ENCODE peak calls at places on chromosomes 16 and 17, in eight cellular contexts. One of them, this sample, is unnamed.

GRCh38 chr17:7213895-7214299 is 5.7 kb downstream of the DLG4 start:
- DNase-seq in HCT116: peak
- DNase-seq in dorsolateral prefrontal cortex: peak
- DNase-seq in Calu3: no peak
- DNase-seq in body of pancreas: peak
- DNase-seq in GM20000: peak
- DNase-seq in colonic mucosa: no peak
- DNase-seq in BJ: no peak
- DNase-seq in this sample: peak

GRCh38 chr17:30340957-30341356 is 7.1 kb upstream of the TMIGD1 start:
- DNase-seq in HCT116: no peak
- DNase-seq in dorsolateral prefrontal cortex: no peak
- DNase-seq in Calu3: no peak
- DNase-seq in body of pancreas: no peak
- DNase-seq in GM20000: no peak
- DNase-seq in colonic mucosa: no peak
- DNase-seq in BJ: no peak
- DNase-seq in this sample: no peak

GRCh38 chr16:49434733-49435132 is 61.1 kb downstream of the C16orf78 start:
- DNase-seq in HCT116: no peak
- DNase-seq in dorsolateral prefrontal cortex: no peak
- DNase-seq in Calu3: no peak
- DNase-seq in body of pancreas: no peak
- DNase-seq in GM20000: no peak
- DNase-seq in colonic mucosa: no peak
- DNase-seq in BJ: no peak
- DNase-seq in this sample: no peak

GRCh38 chr17:76204277-76204676 is 36.0 kb downstream of the RNF157 start:
- DNase-seq in HCT116: no peak
- DNase-seq in dorsolateral prefrontal cortex: no peak
- DNase-seq in Calu3: no peak
- DNase-seq in body of pancreas: no peak
- DNase-seq in GM20000: no peak
- DNase-seq in colonic mucosa: no peak
- DNase-seq in BJ: peak
- DNase-seq in this sample: no peak

GRCh38 chr16:52238710-52239109 is 308.2 kb downstream of the TOX3 start:
- DNase-seq in HCT116: no peak
- DNase-seq in dorsolateral prefrontal cortex: no peak
- DNase-seq in Calu3: no peak
- DNase-seq in body of pancreas: no peak
- DNase-seq in GM20000: no peak
- DNase-seq in colonic mucosa: no peak
- DNase-seq in BJ: no peak
- DNase-seq in this sample: no peak

GRCh38 chr17:68561319-68561718 is 39.8 kb downstream of the FAM20A start:
- DNase-seq in HCT116: no peak
- DNase-seq in dorsolateral prefrontal cortex: no peak
- DNase-seq in Calu3: no peak
- DNase-seq in body of pancreas: no peak
- DNase-seq in GM20000: no peak
- DNase-seq in colonic mucosa: no peak
- DNase-seq in BJ: no peak
- DNase-seq in this sample: no peak

GRCh38 chr17:9875441-9875840 is 29.6 kb downstream of the RCVRN start:
- DNase-seq in HCT116: no peak
- DNase-seq in dorsolateral prefrontal cortex: no peak
- DNase-seq in Calu3: peak
- DNase-seq in body of pancreas: no peak
- DNase-seq in GM20000: no peak
- DNase-seq in colonic mucosa: no peak
- DNase-seq in BJ: peak
- DNase-seq in this sample: no peak

GRCh38 chr17:45857977-45858708 is 13.5 kb downstream of the SPPL2C start:
- DNase-seq in HCT116: no peak
- DNase-seq in dorsolateral prefrontal cortex: no peak
- DNase-seq in Calu3: peak
- DNase-seq in body of pancreas: no peak
- DNase-seq in GM20000: no peak
- DNase-seq in colonic mucosa: no peak
- DNase-seq in BJ: no peak
- DNase-seq in this sample: no peak

GRCh38 chr16:17527538-17527937 is 56.8 kb upstream of the XYLT1 start:
- DNase-seq in HCT116: no peak
- DNase-seq in dorsolateral prefrontal cortex: no peak
- DNase-seq in Calu3: no peak
- DNase-seq in body of pancreas: no peak
- DNase-seq in GM20000: no peak
- DNase-seq in colonic mucosa: no peak
- DNase-seq in BJ: no peak
- DNase-seq in this sample: no peak

GRCh38 chr17:59558953-59559352 is 6.5 kb upstream of the DHX40 start:
- DNase-seq in HCT116: no peak
- DNase-seq in dorsolateral prefrontal cortex: no peak
- DNase-seq in Calu3: no peak
- DNase-seq in body of pancreas: no peak
- DNase-seq in GM20000: no peak
- DNase-seq in colonic mucosa: no peak
- DNase-seq in BJ: no peak
- DNase-seq in this sample: no peak

GRCh38 chr17:16459271-16459670 is 32.7 kb downstream of the LRRC75A start:
- DNase-seq in HCT116: no peak
- DNase-seq in dorsolateral prefrontal cortex: no peak
- DNase-seq in Calu3: no peak
- DNase-seq in body of pancreas: no peak
- DNase-seq in GM20000: no peak
- DNase-seq in colonic mucosa: no peak
- DNase-seq in BJ: no peak
- DNase-seq in this sample: no peak

GRCh38 chr17:57601328-57601727 is 143.8 kb downstream of the CCDC182 start:
- DNase-seq in HCT116: no peak
- DNase-seq in dorsolateral prefrontal cortex: no peak
- DNase-seq in Calu3: no peak
- DNase-seq in body of pancreas: no peak
- DNase-seq in GM20000: no peak
- DNase-seq in colonic mucosa: no peak
- DNase-seq in BJ: no peak
- DNase-seq in this sample: no peak

GRCh38 chr16:65097296-65097695 is 24.6 kb downstream of the CDH11 start:
- DNase-seq in HCT116: no peak
- DNase-seq in dorsolateral prefrontal cortex: no peak
- DNase-seq in Calu3: no peak
- DNase-seq in body of pancreas: no peak
- DNase-seq in GM20000: no peak
- DNase-seq in colonic mucosa: no peak
- DNase-seq in BJ: no peak
- DNase-seq in this sample: no peak

GRCh38 chr16:25109643-25110042 is 1.9 kb upstream of the LCMT1 start:
- DNase-seq in HCT116: peak
- DNase-seq in dorsolateral prefrontal cortex: no peak
- DNase-seq in Calu3: peak
- DNase-seq in body of pancreas: peak
- DNase-seq in GM20000: no peak
- DNase-seq in colonic mucosa: peak
- DNase-seq in BJ: peak
- DNase-seq in this sample: no peak

GRCh38 chr16:50818380-50818779 is 76.5 kb downstream of the CYLD start:
- DNase-seq in HCT116: no peak
- DNase-seq in dorsolateral prefrontal cortex: no peak
- DNase-seq in Calu3: no peak
- DNase-seq in body of pancreas: no peak
- DNase-seq in GM20000: no peak
- DNase-seq in colonic mucosa: no peak
- DNase-seq in BJ: no peak
- DNase-seq in this sample: no peak

GRCh38 chr17:80762076-80762475 is 217.4 kb downstream of the RPTOR start:
- DNase-seq in HCT116: no peak
- DNase-seq in dorsolateral prefrontal cortex: no peak
- DNase-seq in Calu3: no peak
- DNase-seq in body of pancreas: no peak
- DNase-seq in GM20000: no peak
- DNase-seq in colonic mucosa: no peak
- DNase-seq in BJ: no peak
- DNase-seq in this sample: no peak

GRCh38 chr16:86026136-86026905 is 127.4 kb downstream of the IRF8 start:
- DNase-seq in HCT116: no peak
- DNase-seq in dorsolateral prefrontal cortex: no peak
- DNase-seq in Calu3: no peak
- DNase-seq in body of pancreas: no peak
- DNase-seq in GM20000: no peak
- DNase-seq in colonic mucosa: peak
- DNase-seq in BJ: no peak
- DNase-seq in this sample: no peak

GRCh38 chr16:87303431-87303930 is 13.7 kb downstream of the C16orf95 start:
- DNase-seq in HCT116: no peak
- DNase-seq in dorsolateral prefrontal cortex: no peak
- DNase-seq in Calu3: no peak
- DNase-seq in body of pancreas: no peak
- DNase-seq in GM20000: no peak
- DNase-seq in colonic mucosa: no peak
- DNase-seq in BJ: no peak
- DNase-seq in this sample: no peak

GRCh38 chr16:59385953-59386352 is 651.8 kb upstream of the GOT2 start:
- DNase-seq in HCT116: no peak
- DNase-seq in dorsolateral prefrontal cortex: no peak
- DNase-seq in Calu3: no peak
- DNase-seq in body of pancreas: no peak
- DNase-seq in GM20000: no peak
- DNase-seq in colonic mucosa: no peak
- DNase-seq in BJ: peak
- DNase-seq in this sample: no peak

DNA sequence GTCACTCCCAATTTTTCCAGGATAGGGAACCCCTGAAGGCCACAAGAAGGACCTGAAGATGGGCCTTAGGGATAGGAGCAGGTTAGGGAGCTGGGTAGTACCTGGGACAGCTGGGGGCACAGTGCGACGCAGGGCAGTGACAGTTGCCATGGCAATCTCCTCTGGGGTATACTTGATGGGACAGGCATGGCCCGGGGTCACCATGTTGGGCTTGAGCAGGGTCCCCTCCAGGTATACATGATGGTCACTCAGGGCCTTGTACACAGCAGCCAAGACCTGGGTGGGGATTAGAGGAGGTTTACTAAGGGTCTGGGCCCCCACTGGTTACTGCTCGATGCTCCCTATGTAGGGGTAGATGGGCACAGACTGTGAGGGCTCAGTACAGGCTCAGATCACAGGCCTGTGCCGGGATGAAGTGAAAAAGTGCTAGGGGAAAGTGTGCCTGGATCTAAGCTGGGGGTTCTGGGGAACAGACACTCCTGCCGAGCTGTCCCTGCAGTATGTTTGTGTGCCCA is 2.7 kb downstream of the ALDOC start:
- DNase-seq in HCT116: no peak
- DNase-seq in dorsolateral prefrontal cortex: no peak
- DNase-seq in Calu3: no peak
- DNase-seq in body of pancreas: no peak
- DNase-seq in GM20000: no peak
- DNase-seq in colonic mucosa: no peak
- DNase-seq in BJ: no peak
- DNase-seq in this sample: no peak
- TF ChIP-seq CTCF in HCT116: no peak
- TF ChIP-seq CTCF in dorsolateral prefrontal cortex: no peak
- TF ChIP-seq CTCF in Calu3: no peak
- TF ChIP-seq CTCF in body of pancreas: no peak
- TF ChIP-seq CTCF in GM20000: no peak
- TF ChIP-seq CTCF in colonic mucosa: no peak
- TF ChIP-seq CTCF in BJ: no peak
- TF ChIP-seq CTCF in this sample: no peak

DNA sequence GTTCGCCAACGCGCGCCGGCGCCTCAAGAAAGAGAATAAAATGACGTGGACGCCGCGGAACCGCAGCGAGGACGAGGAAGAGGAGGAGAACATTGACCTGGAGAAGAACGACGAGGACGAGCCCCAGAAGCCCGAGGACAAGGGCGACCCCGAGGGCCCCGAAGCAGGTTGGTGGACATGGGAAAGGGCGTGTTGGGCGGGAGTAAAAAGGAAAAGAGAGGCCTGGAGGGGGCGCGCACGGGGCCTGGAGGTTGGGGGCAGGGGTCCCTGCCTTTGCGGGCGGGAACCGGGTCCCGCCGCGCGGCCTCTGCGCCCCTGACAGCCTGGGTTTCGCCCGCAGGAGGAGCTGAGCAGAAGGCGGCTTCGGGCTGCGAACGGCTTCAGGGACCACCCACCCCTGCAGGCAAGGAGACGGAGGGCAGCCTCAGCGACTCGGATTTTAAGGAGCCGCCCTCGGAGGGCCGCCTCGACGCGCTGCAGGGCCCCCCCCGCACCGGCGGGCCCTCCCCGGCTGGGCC is 2.1 kb downstream of the IRX5 start:
- DNase-seq in HCT116: no peak
- DNase-seq in dorsolateral prefrontal cortex: no peak
- DNase-seq in Calu3: no peak
- DNase-seq in body of pancreas: no peak
- DNase-seq in GM20000: peak
- DNase-seq in colonic mucosa: no peak
- DNase-seq in BJ: no peak
- DNase-seq in this sample: no peak
- TF ChIP-seq CTCF in HCT116: no peak
- TF ChIP-seq CTCF in dorsolateral prefrontal cortex: no peak
- TF ChIP-seq CTCF in Calu3: no peak
- TF ChIP-seq CTCF in body of pancreas: no peak
- TF ChIP-seq CTCF in GM20000: no peak
- TF ChIP-seq CTCF in colonic mucosa: no peak
- TF ChIP-seq CTCF in BJ: peak
- TF ChIP-seq CTCF in this sample: no peak

GRCh38 chr17:31508310-31509094 is 117.0 kb downstream of the RAB11FIP4 start:
- DNase-seq in HCT116: no peak
- DNase-seq in dorsolateral prefrontal cortex: no peak
- DNase-seq in Calu3: no peak
- DNase-seq in body of pancreas: no peak
- DNase-seq in GM20000: peak
- DNase-seq in colonic mucosa: peak
- DNase-seq in BJ: no peak
- DNase-seq in this sample: no peak
- TF ChIP-seq CTCF in HCT116: peak
- TF ChIP-seq CTCF in dorsolateral prefrontal cortex: peak
- TF ChIP-seq CTCF in Calu3: no peak
- TF ChIP-seq CTCF in body of pancreas: peak
- TF ChIP-seq CTCF in GM20000: peak
- TF ChIP-seq CTCF in colonic mucosa: peak
- TF ChIP-seq CTCF in BJ: peak
- TF ChIP-seq CTCF in this sample: peak

DNA sequence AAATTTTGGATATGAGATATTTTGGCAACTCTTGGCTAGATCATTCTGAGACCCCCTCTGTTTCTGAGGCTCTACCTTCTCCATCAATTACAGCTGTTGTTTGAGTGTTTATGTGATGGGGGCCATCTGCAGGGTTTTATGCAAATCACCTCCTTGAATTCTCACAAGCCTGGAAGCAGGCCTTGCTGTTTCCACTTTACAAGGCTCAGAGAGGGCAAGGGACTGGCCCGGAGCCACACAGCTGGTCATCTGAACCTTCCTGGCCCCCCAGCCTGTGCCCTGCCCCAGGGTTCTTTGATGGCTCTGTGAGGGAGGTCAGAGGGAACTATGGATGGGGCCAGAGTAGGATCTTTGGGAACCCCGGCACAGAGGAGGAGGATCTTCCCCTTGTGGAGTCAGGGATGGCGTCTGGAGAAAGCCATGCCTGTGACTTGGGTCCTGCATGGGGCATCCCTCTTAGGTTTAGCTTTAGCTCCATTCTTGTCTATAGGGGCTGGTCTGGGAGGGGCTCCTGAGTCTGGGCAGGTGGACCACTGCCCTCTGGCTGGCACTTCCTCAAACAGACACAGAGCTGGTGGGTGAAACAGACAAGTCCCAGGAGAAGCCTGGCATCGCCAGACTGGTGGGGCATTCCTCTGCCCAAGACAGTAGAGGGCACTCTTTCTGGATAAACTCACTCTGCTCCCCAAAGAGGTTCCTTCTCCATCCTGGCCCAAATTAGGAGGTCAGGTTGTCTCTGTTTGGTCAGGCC is 26.2 kb downstream of the IL21R start:
- DNase-seq in HCT116: no peak
- DNase-seq in dorsolateral prefrontal cortex: no peak
- DNase-seq in Calu3: no peak
- DNase-seq in body of pancreas: no peak
- DNase-seq in GM20000: no peak
- DNase-seq in colonic mucosa: peak
- DNase-seq in BJ: no peak
- DNase-seq in this sample: no peak
- TF ChIP-seq CTCF in HCT116: peak
- TF ChIP-seq CTCF in dorsolateral prefrontal cortex: no peak
- TF ChIP-seq CTCF in Calu3: peak
- TF ChIP-seq CTCF in body of pancreas: no peak
- TF ChIP-seq CTCF in GM20000: peak
- TF ChIP-seq CTCF in colonic mucosa: no peak
- TF ChIP-seq CTCF in BJ: no peak
- TF ChIP-seq CTCF in this sample: no peak

This sample was measured in D721Med.